ENCODE peak calls at places on chromosomes 2 and 18, in five cellular contexts. X is nucleus accumbens, N is Ammon's horn, O is NCI-H1048, F is heart left ventricle. J is an unnamed sample.

GRCh38 chr2:74671479-74671878 is 17.4 kb downstream of the SEMA4F start:
- DNase-seq in X (no peak), O (no peak), N (no peak), F (no peak), J (no peak)

GRCh38 chr2:18077724-18078123 is 199.3 kb downstream of the KCNS3 start:
- DNase-seq in F (no peak), N (no peak), O (no peak), X (no peak), J (no peak)

GRCh38 chr2:75656563-75656962 is 10.0 kb downstream of the MRPL19 start:
- DNase-seq in O (no peak), X (no peak), N (no peak), F (no peak), J (no peak)

GRCh38 chr2:115549731-115550130 is 1107.3 kb downstream of the DPP10 start:
- DNase-seq in O (no peak), N (no peak), F (no peak), X (no peak), J (no peak)

GRCh38 chr2:26344581-26345283 is 1.2 kb upstream of the SELENOI start:
- DNase-seq in O (no peak), N (no peak), X (peak), F (no peak), J (no peak)

GRCh38 chr2:160752475-160753330 is 259.1 kb upstream of the RBMS1 start:
- DNase-seq in X (no peak), O (no peak), N (no peak), F (no peak), J (no peak)

GRCh38 chr2:180478883-180479282 is 471.8 kb upstream of the CWC22 start:
- DNase-seq in N (no peak), O (no peak), F (no peak), X (no peak), J (no peak)

GRCh38 chr2:154143105-154143504 is 271.4 kb downstream of the GALNT13 start:
- DNase-seq in X (no peak), O (no peak), N (no peak), F (no peak), J (no peak)

GRCh38 chr18:29164020-29164706 is 987.2 kb upstream of the CDH2 start:
- DNase-seq in O (no peak), X (peak), F (no peak), N (peak), J (no peak)

GRCh38 chr2:68449395-68449678 is 17.8 kb downstream of the FBXO48 start:
- DNase-seq in N (no peak), X (no peak), O (no peak), F (no peak), J (no peak)

GRCh38 chr2:183543731-183544130 is 419.5 kb downstream of the NUP35 start:
- DNase-seq in N (no peak), F (no peak), O (no peak), X (no peak), J (no peak)

GRCh38 chr2:234981197-234982095 is 29.6 kb downstream of the SH3BP4 start:
- DNase-seq in O (no peak), X (no peak), F (peak), N (peak), J (no peak)

GRCh38 chr2:64913357-64913869 is 75.8 kb upstream of the SLC1A4 start:
- DNase-seq in O (no peak), N (no peak), X (no peak), F (no peak), J (no peak)

GRCh38 chr18:32714571-32715148 is 58.2 kb downstream of the KLHL14 start:
- DNase-seq in F (no peak), N (peak), X (no peak), O (peak), J (peak)

GRCh38 chr18:57784034-57784815 is 18.9 kb downstream of the ATP8B1 start:
- DNase-seq in N (no peak), O (no peak), F (no peak), X (no peak), J (no peak)

GRCh38 chr2:241833101-241833937 is 24.3 kb downstream of the NEU4 start:
- DNase-seq in O (no peak), F (no peak), X (no peak), N (no peak), J (no peak)

GRCh38 chr2:80380767-80381166 is 76.2 kb upstream of the LRRTM1 start:
- DNase-seq in N (peak), F (no peak), X (no peak), O (no peak), J (no peak)

GRCh38 chr2:74931940-74932339 is 26.5 kb upstream of the POLE4 start:
- DNase-seq in N (no peak), F (no peak), X (peak), O (no peak), J (no peak)

GRCh38 chr2:43071629-43072550 is 154.5 kb downstream of the ZFP36L2 start:
- DNase-seq in N (peak), X (no peak), O (no peak), F (peak), J (no peak)

GRCh38 chr2:201467666-201468065 is 16.1 kb downstream of the STRADB start:
- DNase-seq in N (no peak), O (no peak), F (no peak), X (no peak), J (no peak)

GRCh38 chr2:25290811-25291510 is 50.8 kb downstream of the DNMT3A start:
- DNase-seq in O (no peak), F (peak), X (no peak), N (no peak), J (no peak)

GRCh38 chr2:8558096-8558495 is 123.8 kb upstream of the ID2 start:
- DNase-seq in X (no peak), F (no peak), O (no peak), N (no peak), J (no peak)

GRCh38 chr2:15911686-15912085 is 28.7 kb upstream of the MYCN start:
- DNase-seq in O (no peak), X (no peak), N (no peak), F (no peak), J (no peak)

GRCh38 chr2:215680605-215681598 is 245.0 kb upstream of the FN1 start:
- DNase-seq in N (peak), F (no peak), O (no peak), X (no peak), J (no peak)

GRCh38 chr18:22667616-22668422 is 250.1 kb upstream of the CTAGE1 start:
- DNase-seq in N (no peak), F (no peak), X (no peak), O (no peak), J (no peak)

GRCh38 chr18:31741096-31741735 is 19.5 kb downstream of the SLC25A52 start:
- DNase-seq in O (peak), X (peak), F (no peak), N (peak), J (no peak)

GRCh38 chr2:229129738-229130371 is 141.2 kb downstream of the PID1 start:
- DNase-seq in X (no peak), F (no peak), O (no peak), N (no peak), J (no peak)

GRCh38 chr2:95060446-95061118 is 35.1 kb downstream of the MAL start:
- DNase-seq in N (peak), F (no peak), O (no peak), X (peak), J (no peak)

GRCh38 chr18:70634576-70635147 is 345.8 kb downstream of the SOCS6 start:
- DNase-seq in X (no peak), O (no peak), N (no peak), F (no peak), J (no peak)

GRCh38 chr18:39486268-39486667 is 1920.7 kb upstream of the CELF4 start:
- DNase-seq in O (no peak), N (no peak), F (no peak), X (no peak), J (no peak)

GRCh38 chr2:173521450-173522192 is 166.9 kb downstream of the CDCA7 start:
- DNase-seq in F (no peak), N (no peak), X (no peak), O (no peak), J (no peak)

J was measured in D721Med.